ENCODE peak calls at places on chromosome 21, in four cellular contexts. M, I, A and O are unnamed samples.
A peak's percentile ranks its signal among the peaks of the same experiment; 100 is the strongest.

GRCh38 chr21:45228171-45228641 is 59.5 kb downstream of the POFUT2 start:
- DNase-seq in A (peak; percentile 82), I (peak; percentile 99), M (no peak), O (no peak)

GRCh38 chr21:38661296-38662223 is 144.2 kb upstream of the ETS2 start:
- DNase-seq in A (no peak), M (no peak), I (peak; percentile 69), O (peak; percentile 36)

GRCh38 chr21:22728091-22728490 is 1729.9 kb downstream of the NCAM2 start:
- DNase-seq in I (no peak), A (no peak), M (no peak), O (no peak)

GRCh38 chr21:42225042-42225441 is 6.1 kb downstream of the ABCG1 start:
- DNase-seq in A (no peak), I (no peak), M (no peak), O (no peak)

GRCh38 chr21:39041815-39042214 is 141.4 kb downstream of the PSMG1 start:
- DNase-seq in M (no peak), I (no peak), A (no peak), O (no peak)

GRCh38 chr21:44391345-44392091 is 38.1 kb downstream of the TRPM2 start:
- DNase-seq in M (no peak), I (no peak), A (no peak), O (peak; percentile 68)

GRCh38 chr21:41755934-41756773 is 10.7 kb downstream of the RIPK4 start:
- DNase-seq in A (no peak), M (no peak), I (no peak), O (no peak)

GRCh38 chr21:27693376-27693775 is 726.5 kb upstream of the ADAMTS5 start:
- DNase-seq in A (no peak), M (no peak), I (peak; percentile 32), O (no peak)

GRCh38 chr21:39915881-39916280 is 48.6 kb downstream of the PCP4 start:
- DNase-seq in I (peak; percentile 23), M (no peak), A (no peak), O (no peak)

GRCh38 chr21:35491114-35491513 is 442.0 kb upstream of the RUNX1 start:
- DNase-seq in I (no peak), M (no peak), A (no peak), O (no peak)

GRCh38 chr21:45455321-45456013 is 50.5 kb downstream of the COL18A1 start:
- DNase-seq in A (no peak), I (peak; percentile 52), M (no peak), O (no peak)

GRCh38 chr21:45827881-45828579 is 153.5 kb upstream of the COL6A1 start:
- DNase-seq in A (no peak), M (no peak), I (no peak), O (no peak)

GRCh38 chr21:45979141-45979631 is 2.4 kb upstream of the COL6A1 start:
- DNase-seq in A (no peak), I (peak; percentile 47), M (no peak), O (no peak)

GRCh38 chr21:45016491-45017375 is 57.6 kb upstream of the ADARB1 start:
- DNase-seq in I (no peak), A (no peak), M (no peak), O (no peak)

GRCh38 chr21:16195896-16196443 is 466.2 kb downstream of the USP25 start:
- DNase-seq in M (no peak), I (peak; percentile 48), A (no peak), O (no peak)

GRCh38 chr21:34807146-34807880 is 138.5 kb downstream of the CLIC6 start:
- DNase-seq in M (peak; percentile 65), A (peak; percentile 68), I (peak; percentile 96), O (no peak)

GRCh38 chr21:33238565-33239255 is 9.0 kb downstream of the IFNAR2 start:
- DNase-seq in A (no peak), M (peak; percentile 89), I (no peak), O (peak; percentile 16)

GRCh38 chr21:34996304-34997081 is 52.6 kb downstream of the RUNX1 start:
- DNase-seq in I (no peak), M (no peak), A (peak; percentile 36), O (no peak)

GRCh38 chr21:25750085-25750484 is 15.3 kb downstream of the GABPA start:
- DNase-seq in M (no peak), I (no peak), A (no peak), O (no peak)

GRCh38 chr21:14589855-14590563 is 43.9 kb upstream of the SAMSN1 start:
- DNase-seq in A (no peak), I (no peak), M (peak; percentile 48), O (no peak)

GRCh38 chr21:22710725-22711124 is 1712.5 kb downstream of the NCAM2 start:
- DNase-seq in I (no peak), M (no peak), A (no peak), O (no peak)

GRCh38 chr21:34886554-34887385 is 162.3 kb downstream of the RUNX1 start:
- DNase-seq in M (peak; percentile 39), I (peak; percentile 39), A (peak; percentile 36), O (no peak)

GRCh38 chr21:25298512-25299491 is 308.5 kb downstream of the MRPL39 start:
- DNase-seq in M (peak; percentile 86), A (no peak), I (peak; percentile 10), O (no peak)

GRCh38 chr21:44875341-44875740 is 1.9 kb upstream of the PTTG1IP start:
- DNase-seq in A (no peak), I (peak; percentile 55), M (peak; percentile 59), O (no peak)

GRCh38 chr21:45127937-45128336 is 53.6 kb downstream of the ADARB1 start:
- DNase-seq in A (no peak), M (no peak), I (no peak), O (no peak)

GRCh38 chr21:41642399-41642798 is 124.5 kb downstream of the RIPK4 start:
- DNase-seq in M (no peak), I (peak; percentile 77), A (no peak), O (no peak)

GRCh38 chr21:42421018-42421793 is 17.5 kb downstream of the UBASH3A start:
- DNase-seq in A (no peak), M (no peak), I (no peak), O (no peak)

GRCh38 chr21:15283789-15284188 is 219.0 kb upstream of the NRIP1 start:
- DNase-seq in A (no peak), I (no peak), M (no peak), O (no peak)